ENCODE peak calls at places on chromosomes 7 and 10, in six cellular contexts. K is stimulated activated CD8-positive, alpha-beta memory T cell treated with anti-CD3 and anti-CD28 coated beads, Interleukin-15, amount 100 ng/mL, for 1 hour; J is KBM-7; T is NCI-H1092; A is spleen; V is mesendoderm. S is an unnamed sample.

GRCh38 chr7:28904539-28905143 is 53.5 kb downstream of the TRIL start:
- DNase-seq in K (no peak), A (no peak), T (peak), V (peak), J (no peak), S (no peak)

GRCh38 chr7:157595086-157595855 is 258.5 kb downstream of the DNAJB6 start:
- DNase-seq in K (no peak), J (no peak), V (no peak), T (no peak), A (peak), S (no peak)

GRCh38 chr10:78549536-78549935 is 515.9 kb downstream of the RPS24 start:
- DNase-seq in K (no peak), T (peak), J (no peak), A (no peak), V (no peak), S (no peak)

GRCh38 chr7:957418-958220 is 3.1 kb upstream of the ADAP1 start:
- DNase-seq in V (peak), T (no peak), A (peak), K (no peak), J (no peak), S (no peak)

GRCh38 chr10:86203162-86203905 is 163.3 kb downstream of the GRID1 start:
- DNase-seq in K (no peak), T (no peak), A (peak), V (peak), J (peak), S (peak)

GRCh38 chr7:1246871-1247526 is 14.3 kb downstream of the UNCX start:
- DNase-seq in K (no peak), J (no peak), T (no peak), V (no peak), A (no peak), S (no peak)

GRCh38 chr7:46168231-46168630 is 247.2 kb upstream of the IGFBP3 start:
- DNase-seq in T (no peak), V (no peak), K (no peak), J (no peak), A (no peak), S (no peak)

GRCh38 chr7:12389089-12389700 is 14.5 kb downstream of the VWDE start:
- DNase-seq in V (peak), A (no peak), K (no peak), T (peak), J (peak), S (peak)

GRCh38 chr7:142177869-142178268 is 66.4 kb downstream of the MGAM2 start:
- DNase-seq in K (no peak), T (no peak), J (no peak), A (no peak), V (no peak), S (no peak)

GRCh38 chr10:92183199-92183598 is 107.7 kb downstream of the CPEB3 start:
- DNase-seq in V (no peak), A (no peak), J (no peak), T (no peak), K (no peak), S (no peak)

GRCh38 chr7:99324966-99325596 is 617 bp upstream of the ARPC1A start:
- DNase-seq in V (no peak), J (peak), K (no peak), A (peak), T (peak), S (no peak)

GRCh38 chr10:73838827-73839226 is 27.4 kb upstream of the NDST2 start:
- DNase-seq in J (no peak), K (no peak), V (no peak), A (no peak), T (no peak), S (peak)

GRCh38 chr7:82740246-82740848 is 296.8 kb upstream of the CACNA2D1 start:
- DNase-seq in T (peak), J (peak), K (no peak), V (peak), A (no peak), S (peak)

GRCh38 chr10:124160176-124160575 is 66.8 kb upstream of the CHST15 start:
- DNase-seq in J (no peak), V (no peak), K (no peak), T (no peak), A (no peak), S (no peak)

GRCh38 chr7:79823246-79823951 is 311.2 kb upstream of the GNAI1 start:
- DNase-seq in J (no peak), T (no peak), V (no peak), A (no peak), K (no peak), S (no peak)

S was measured in H54.